ENCODE peak calls at places on chromosomes 2 and 18, in eight cellular contexts. E, W, C, Q, H, K, S and D are unnamed samples.

GRCh38 chr2:30757737-30758136 is 49.5 kb downstream of the CAPN13 start:
- DNase-seq in E (no peak), W (peak), C (no peak), Q (no peak), H (no peak), K (no peak), S (no peak), D (no peak)

GRCh38 chr2:180980943-180981898 is 816 bp downstream of the UBE2E3 start:
- DNase-seq in E (no peak), W (peak), C (peak), Q (no peak), H (peak), K (no peak), S (peak), D (peak)

GRCh38 chr2:61247204-61247812 is 85.3 kb downstream of the C2orf74 start:
- DNase-seq in E (no peak), W (no peak), C (no peak), Q (no peak), H (no peak), K (no peak), S (no peak), D (no peak)

GRCh38 chr2:66440692-66441091 is 5.8 kb downstream of the MEIS1 start:
- DNase-seq in E (no peak), W (peak), C (no peak), Q (no peak), H (no peak), K (no peak), S (no peak), D (peak)

GRCh38 chr2:62774555-62775366 is 69.2 kb downstream of the EHBP1 start:
- DNase-seq in E (peak), W (peak), C (peak), Q (no peak), H (no peak), K (peak), S (no peak), D (peak)

GRCh38 chr18:44682871-44683221 is 2.2 kb downstream of the SETBP1 start:
- DNase-seq in E (no peak), W (peak), C (no peak), Q (no peak), H (peak), K (no peak), S (peak), D (peak)

GRCh38 chr2:62478093-62478580 is 27.9 kb downstream of the TMEM17 start:
- DNase-seq in E (no peak), W (no peak), C (no peak), Q (no peak), H (no peak), K (no peak), S (peak), D (no peak)

GRCh38 chr2:237084444-237084843 is 1.2 kb upstream of the COPS8 start:
- DNase-seq in E (no peak), W (no peak), C (no peak), Q (no peak), H (no peak), K (no peak), S (no peak), D (no peak)

GRCh38 chr18:24271381-24272331 is 126.0 kb downstream of the OSBPL1A start:
- DNase-seq in E (no peak), W (peak), C (peak), Q (peak), H (peak), K (peak), S (peak), D (peak)

GRCh38 chr2:3223080-3223923 is 154.3 kb downstream of the EIPR1 start:
- DNase-seq in E (no peak), W (no peak), C (no peak), Q (no peak), H (no peak), K (no peak), S (no peak), D (no peak)

GRCh38 chr2:28958689-28959088 is 22.4 kb upstream of the TOGARAM2 start:
- DNase-seq in E (peak), W (peak), C (peak), Q (peak), H (no peak), K (peak), S (peak), D (peak)

GRCh38 chr18:48929212-48929612 is 21.6 kb downstream of the SMAD7 start:
- DNase-seq in E (no peak), W (no peak), C (no peak), Q (no peak), H (no peak), K (no peak), S (no peak), D (no peak)

GRCh38 chr18:9993846-9994660 is 80.2 kb downstream of the VAPA start:
- DNase-seq in E (no peak), W (no peak), C (no peak), Q (no peak), H (no peak), K (no peak), S (no peak), D (no peak)

GRCh38 chr18:66533693-66534092 is 70.2 kb downstream of the CDH19 start:
- DNase-seq in E (no peak), W (no peak), C (no peak), Q (no peak), H (no peak), K (no peak), S (no peak), D (no peak)

GRCh38 chr18:66534110-66534509 is 69.8 kb downstream of the CDH19 start:
- DNase-seq in E (no peak), W (no peak), C (no peak), Q (no peak), H (no peak), K (no peak), S (no peak), D (no peak)
- TF ChIP-seq EP300 in E (no peak), W (no peak), C (no peak), Q (no peak), H (no peak), K (no peak), S (no peak), D (no peak)

GRCh38 chr18:80201739-80202138 is 45.6 kb downstream of the PARD6G start:
- DNase-seq in E (no peak), W (no peak), C (no peak), Q (no peak), H (no peak), K (no peak), S (no peak), D (no peak)

GRCh38 chr18:80198391-80198790 is 48.9 kb downstream of the PARD6G start:
- DNase-seq in E (no peak), W (no peak), C (no peak), Q (no peak), H (no peak), K (no peak), S (no peak), D (no peak)

GRCh38 chr18:80198994-80199748 is 48.1 kb downstream of the PARD6G start:
- DNase-seq in E (no peak), W (no peak), C (no peak), Q (no peak), H (no peak), K (no peak), S (no peak), D (no peak)

GRCh38 chr18:80200932-80201672 is 46.2 kb downstream of the PARD6G start:
- DNase-seq in E (no peak), W (peak), C (no peak), Q (no peak), H (no peak), K (no peak), S (no peak), D (no peak)

GRCh38 chr18:80200171-80200931 is 47.0 kb downstream of the PARD6G start:
- DNase-seq in E (no peak), W (peak), C (peak), Q (no peak), H (no peak), K (no peak), S (no peak), D (no peak)
- TF ChIP-seq EP300 in E (no peak), W (no peak), C (no peak), Q (no peak), H (no peak), K (no peak), S (no peak), D (no peak)

GRCh38 chr2:217947341-217948316 is 55.2 kb downstream of the TNS1 start:
- DNase-seq in E (no peak), W (peak), C (no peak), Q (peak), H (peak), K (no peak), S (no peak), D (peak)
- TF ChIP-seq EP300 in E (no peak), W (no peak), C (no peak), Q (no peak), H (no peak), K (no peak), S (no peak), D (no peak)

GRCh38 chr18:38790303-38790702 is 1224.7 kb upstream of the CELF4 start:
- DNase-seq in E (no peak), W (no peak), C (peak), Q (no peak), H (no peak), K (no peak), S (no peak), D (no peak)
- TF ChIP-seq EP300 in E (no peak), W (no peak), C (no peak), Q (no peak), H (no peak), K (no peak), S (no peak), D (no peak)

GRCh38 chr2:202960524-202960923 is 48.4 kb downstream of the CARF start:
- DNase-seq in E (no peak), W (no peak), C (no peak), Q (no peak), H (no peak), K (no peak), S (no peak), D (no peak)

GRCh38 chr2:202963712-202964111 is 51.0 kb upstream of the NBEAL1 start:
- DNase-seq in E (no peak), W (no peak), C (no peak), Q (no peak), H (no peak), K (no peak), S (no peak), D (no peak)

DNA sequence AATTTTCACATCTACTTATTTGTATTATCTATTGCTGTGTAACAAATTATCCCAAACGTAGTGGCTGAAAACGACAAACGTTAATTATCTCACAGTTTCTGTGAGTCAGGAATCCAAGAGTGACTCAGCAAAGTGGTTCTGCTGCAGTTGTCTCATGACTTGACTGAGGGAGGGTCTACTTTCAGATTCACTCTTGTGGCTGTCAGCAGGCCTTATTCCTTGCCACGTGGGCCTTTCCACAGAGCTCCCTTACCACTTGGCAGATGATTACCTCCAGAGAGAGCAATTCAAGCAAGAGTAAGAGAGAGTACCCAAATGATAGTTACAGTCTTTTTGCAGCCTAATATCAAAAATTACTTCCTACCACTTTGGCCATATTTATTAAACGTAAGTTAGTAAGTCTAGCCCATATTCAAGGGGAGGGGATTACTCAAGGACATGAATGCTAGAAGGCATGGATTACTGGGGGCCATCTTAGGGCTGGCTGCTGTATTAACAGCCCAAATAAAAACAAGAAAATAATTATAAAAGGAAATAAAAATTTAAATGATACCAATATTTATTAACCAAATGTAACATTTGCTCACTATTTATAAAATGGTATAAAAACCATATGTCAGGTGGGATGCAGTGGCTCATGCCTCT is 48.7 kb upstream of the NBEAL1 start:
- DNase-seq in E (peak), W (no peak), C (peak), Q (no peak), H (no peak), K (no peak), S (no peak), D (no peak)
- TF ChIP-seq EP300 in E (peak), W (no peak), C (no peak), Q (no peak), H (no peak), K (no peak), S (no peak), D (no peak)

GRCh38 chr2:229245013-229245412 is 26.1 kb downstream of the PID1 start:
- DNase-seq in E (no peak), W (no peak), C (no peak), Q (no peak), H (no peak), K (no peak), S (no peak), D (no peak)

GRCh38 chr2:229240984-229241491 is 30.0 kb downstream of the PID1 start:
- DNase-seq in E (no peak), W (no peak), C (no peak), Q (no peak), H (no peak), K (no peak), S (no peak), D (no peak)

GRCh38 chr2:229246334-229246733 is 24.8 kb downstream of the PID1 start:
- DNase-seq in E (no peak), W (no peak), C (no peak), Q (no peak), H (no peak), K (no peak), S (no peak), D (no peak)

GRCh38 chr2:229249536-229249935 is 21.6 kb downstream of the PID1 start:
- DNase-seq in E (no peak), W (no peak), C (no peak), Q (no peak), H (no peak), K (no peak), S (no peak), D (no peak)

DNA sequence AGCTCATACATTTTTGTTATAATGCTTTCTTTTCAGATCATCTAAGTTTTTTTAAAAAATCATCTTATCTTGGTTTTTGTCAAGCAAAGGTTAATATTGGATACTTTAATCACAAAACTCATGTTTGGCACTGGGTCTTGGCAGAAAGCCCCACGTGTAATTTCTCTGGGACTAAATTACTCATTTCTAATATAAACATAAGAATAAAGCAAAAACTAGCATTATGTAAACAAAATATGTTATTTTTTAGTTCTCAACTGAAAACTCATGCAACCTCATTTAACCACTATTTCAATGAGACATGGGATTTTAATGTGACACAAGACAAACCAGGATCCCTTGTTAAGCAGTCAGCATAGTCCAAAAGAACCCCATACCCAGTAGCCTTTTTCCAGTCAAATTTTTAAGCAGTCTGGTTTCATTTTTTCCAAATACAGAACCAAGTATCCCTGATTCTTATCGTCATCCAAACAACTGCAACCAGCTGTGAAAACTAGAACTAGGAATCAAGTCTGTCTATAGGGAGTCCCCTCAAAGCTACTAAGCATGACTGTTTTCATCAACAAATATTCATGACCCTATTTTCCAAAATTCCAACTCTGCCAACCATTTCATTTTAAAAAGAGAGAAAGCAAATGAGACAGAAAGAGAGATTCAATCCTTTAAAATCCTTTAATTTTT is 27.1 kb downstream of the PID1 start:
- DNase-seq in E (no peak), W (no peak), C (no peak), Q (no peak), H (no peak), K (no peak), S (no peak), D (no peak)
- TF ChIP-seq EP300 in E (no peak), W (no peak), C (no peak), Q (no peak), H (no peak), K (no peak), S (no peak), D (no peak)